ENCODE peak calls at places on chromosomes 7 and 10, in ten cellular contexts. One of them, this sample, is unnamed.

GRCh38 chr10:49220679-49221078 is 32.5 kb upstream of the TMEM273 start:
- DNase-seq in choroid plexus epithelial cell: no peak
- DNase-seq in cardiac fibroblast: no peak
- DNase-seq in GM12865: no peak
- DNase-seq in SJSA1: no peak
- DNase-seq in CD4-positive, alpha-beta memory T cell: no peak
- DNase-seq in NB4: no peak
- DNase-seq in mesendoderm: no peak
- DNase-seq in lung: no peak
- DNase-seq in right cardiac atrium: no peak
- DNase-seq in this sample: no peak

GRCh38 chr7:65251851-65252620 is 121.6 kb upstream of the ZNF92 start:
- DNase-seq in GM12865: peak
- DNase-seq in CD4-positive, alpha-beta memory T cell: peak
- DNase-seq in lung: peak
- DNase-seq in right cardiac atrium: peak
- DNase-seq in choroid plexus epithelial cell: peak
- DNase-seq in mesendoderm: peak
- DNase-seq in SJSA1: no peak
- DNase-seq in cardiac fibroblast: peak
- DNase-seq in NB4: peak
- DNase-seq in this sample: peak

GRCh38 chr10:58952747-58953466 is 223.5 kb upstream of the PHYHIPL start:
- DNase-seq in SJSA1: peak
- DNase-seq in NB4: peak
- DNase-seq in mesendoderm: peak
- DNase-seq in GM12865: peak
- DNase-seq in choroid plexus epithelial cell: peak
- DNase-seq in cardiac fibroblast: peak
- DNase-seq in right cardiac atrium: no peak
- DNase-seq in CD4-positive, alpha-beta memory T cell: no peak
- DNase-seq in lung: no peak
- DNase-seq in this sample: peak

GRCh38 chr7:95509199-95509598 is 23.5 kb downstream of the ASB4 start:
- DNase-seq in cardiac fibroblast: peak
- DNase-seq in SJSA1: no peak
- DNase-seq in right cardiac atrium: no peak
- DNase-seq in choroid plexus epithelial cell: peak
- DNase-seq in NB4: peak
- DNase-seq in GM12865: peak
- DNase-seq in mesendoderm: peak
- DNase-seq in CD4-positive, alpha-beta memory T cell: no peak
- DNase-seq in lung: no peak
- DNase-seq in this sample: peak

GRCh38 chr10:32379314-32379949 is 32.5 kb upstream of the EPC1 start:
- DNase-seq in NB4: peak
- DNase-seq in lung: no peak
- DNase-seq in cardiac fibroblast: peak
- DNase-seq in GM12865: peak
- DNase-seq in CD4-positive, alpha-beta memory T cell: peak
- DNase-seq in SJSA1: peak
- DNase-seq in choroid plexus epithelial cell: peak
- DNase-seq in right cardiac atrium: no peak
- DNase-seq in mesendoderm: peak
- DNase-seq in this sample: peak

GRCh38 chr10:125209591-125210373 is 49.4 kb upstream of the CTBP2 start:
- DNase-seq in right cardiac atrium: no peak
- DNase-seq in mesendoderm: no peak
- DNase-seq in lung: no peak
- DNase-seq in CD4-positive, alpha-beta memory T cell: no peak
- DNase-seq in cardiac fibroblast: peak
- DNase-seq in SJSA1: no peak
- DNase-seq in NB4: no peak
- DNase-seq in GM12865: no peak
- DNase-seq in choroid plexus epithelial cell: peak
- DNase-seq in this sample: peak

GRCh38 chr7:107196834-107197610 is 28.2 kb downstream of the HBP1 start:
- DNase-seq in cardiac fibroblast: no peak
- DNase-seq in GM12865: no peak
- DNase-seq in mesendoderm: no peak
- DNase-seq in choroid plexus epithelial cell: no peak
- DNase-seq in right cardiac atrium: no peak
- DNase-seq in CD4-positive, alpha-beta memory T cell: no peak
- DNase-seq in NB4: no peak
- DNase-seq in lung: peak
- DNase-seq in SJSA1: no peak
- DNase-seq in this sample: no peak

GRCh38 chr10:30591249-30591670 is 38.3 kb downstream of the LYZL2 start:
- DNase-seq in choroid plexus epithelial cell: peak
- DNase-seq in GM12865: peak
- DNase-seq in cardiac fibroblast: peak
- DNase-seq in NB4: peak
- DNase-seq in right cardiac atrium: no peak
- DNase-seq in CD4-positive, alpha-beta memory T cell: peak
- DNase-seq in mesendoderm: peak
- DNase-seq in SJSA1: peak
- DNase-seq in lung: no peak
- DNase-seq in this sample: peak

GRCh38 chr7:2520808-2521146 is 1.2 kb downstream of the LFNG start:
- DNase-seq in right cardiac atrium: no peak
- DNase-seq in mesendoderm: no peak
- DNase-seq in SJSA1: no peak
- DNase-seq in cardiac fibroblast: no peak
- DNase-seq in lung: no peak
- DNase-seq in NB4: peak
- DNase-seq in choroid plexus epithelial cell: no peak
- DNase-seq in GM12865: no peak
- DNase-seq in CD4-positive, alpha-beta memory T cell: no peak
- DNase-seq in this sample: no peak

GRCh38 chr7:2522780-2523433 is 3.3 kb downstream of the LFNG start:
- DNase-seq in CD4-positive, alpha-beta memory T cell: no peak
- DNase-seq in mesendoderm: peak
- DNase-seq in cardiac fibroblast: peak
- DNase-seq in right cardiac atrium: no peak
- DNase-seq in lung: no peak
- DNase-seq in SJSA1: no peak
- DNase-seq in GM12865: no peak
- DNase-seq in NB4: no peak
- DNase-seq in choroid plexus epithelial cell: peak
- DNase-seq in this sample: peak

GRCh38 chr7:2523461-2523905 is 3.9 kb downstream of the LFNG start:
- DNase-seq in right cardiac atrium: no peak
- DNase-seq in lung: no peak
- DNase-seq in SJSA1: no peak
- DNase-seq in cardiac fibroblast: no peak
- DNase-seq in GM12865: no peak
- DNase-seq in mesendoderm: peak
- DNase-seq in NB4: no peak
- DNase-seq in CD4-positive, alpha-beta memory T cell: no peak
- DNase-seq in choroid plexus epithelial cell: no peak
- DNase-seq in this sample: no peak

GRCh38 chr7:2521341-2521745 is 1.8 kb downstream of the LFNG start:
- DNase-seq in lung: no peak
- DNase-seq in cardiac fibroblast: no peak
- DNase-seq in choroid plexus epithelial cell: no peak
- DNase-seq in mesendoderm: no peak
- DNase-seq in SJSA1: no peak
- DNase-seq in NB4: no peak
- DNase-seq in GM12865: no peak
- DNase-seq in CD4-positive, alpha-beta memory T cell: no peak
- DNase-seq in right cardiac atrium: no peak
- DNase-seq in this sample: no peak

GRCh38 chr7:2521952-2522591 is 2.5 kb downstream of the LFNG start:
- DNase-seq in right cardiac atrium: peak
- DNase-seq in GM12865: peak
- DNase-seq in SJSA1: no peak
- DNase-seq in lung: peak
- DNase-seq in NB4: peak
- DNase-seq in cardiac fibroblast: no peak
- DNase-seq in CD4-positive, alpha-beta memory T cell: peak
- DNase-seq in choroid plexus epithelial cell: no peak
- DNase-seq in mesendoderm: no peak
- DNase-seq in this sample: no peak
- H3K4me3 ChIP-seq in right cardiac atrium: peak
- H3K4me3 ChIP-seq in GM12865: no peak
- H3K4me3 ChIP-seq in SJSA1: no peak
- H3K4me3 ChIP-seq in lung: no peak
- H3K4me3 ChIP-seq in NB4: peak
- H3K4me3 ChIP-seq in cardiac fibroblast: peak
- H3K4me3 ChIP-seq in CD4-positive, alpha-beta memory T cell: peak
- H3K4me3 ChIP-seq in choroid plexus epithelial cell: no peak
- H3K4me3 ChIP-seq in mesendoderm: no peak
- H3K4me3 ChIP-seq in this sample: no peak

GRCh38 chr10:99981581-99982199 is 28.1 kb downstream of the DNMBP start:
- DNase-seq in GM12865: no peak
- DNase-seq in SJSA1: no peak
- DNase-seq in CD4-positive, alpha-beta memory T cell: no peak
- DNase-seq in mesendoderm: no peak
- DNase-seq in right cardiac atrium: no peak
- DNase-seq in cardiac fibroblast: no peak
- DNase-seq in choroid plexus epithelial cell: no peak
- DNase-seq in NB4: no peak
- DNase-seq in lung: no peak
- DNase-seq in this sample: no peak
- H3K4me3 ChIP-seq in GM12865: no peak
- H3K4me3 ChIP-seq in SJSA1: no peak
- H3K4me3 ChIP-seq in CD4-positive, alpha-beta memory T cell: no peak
- H3K4me3 ChIP-seq in mesendoderm: no peak
- H3K4me3 ChIP-seq in right cardiac atrium: no peak
- H3K4me3 ChIP-seq in cardiac fibroblast: no peak
- H3K4me3 ChIP-seq in choroid plexus epithelial cell: no peak
- H3K4me3 ChIP-seq in NB4: no peak
- H3K4me3 ChIP-seq in lung: no peak
- H3K4me3 ChIP-seq in this sample: no peak

DNA sequence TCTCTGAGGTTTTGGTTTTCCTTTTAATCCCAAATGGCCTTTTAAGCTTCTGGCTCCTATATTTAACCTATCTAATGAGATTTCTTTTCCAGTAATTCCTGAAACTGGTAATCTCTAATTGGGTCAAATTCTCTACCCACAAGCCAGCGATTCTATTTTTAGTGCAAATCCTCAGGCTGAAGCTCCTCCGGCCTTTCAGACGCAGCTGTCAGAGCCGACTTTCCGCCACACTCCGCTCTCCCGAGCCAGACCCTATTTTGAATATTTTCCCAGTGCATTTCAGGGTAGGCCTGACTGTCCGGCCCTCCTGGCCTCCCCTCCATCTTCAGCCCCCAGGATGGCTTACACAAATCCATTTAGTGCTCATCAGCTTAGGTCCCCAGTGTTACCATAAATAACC is 9.7 kb upstream of the ADCY1 start:
- DNase-seq in CD4-positive, alpha-beta memory T cell: no peak
- DNase-seq in SJSA1: no peak
- DNase-seq in cardiac fibroblast: no peak
- DNase-seq in choroid plexus epithelial cell: no peak
- DNase-seq in mesendoderm: no peak
- DNase-seq in right cardiac atrium: peak
- DNase-seq in lung: no peak
- DNase-seq in GM12865: no peak
- DNase-seq in NB4: no peak
- DNase-seq in this sample: no peak
- H3K4me3 ChIP-seq in CD4-positive, alpha-beta memory T cell: no peak
- H3K4me3 ChIP-seq in SJSA1: no peak
- H3K4me3 ChIP-seq in cardiac fibroblast: no peak
- H3K4me3 ChIP-seq in choroid plexus epithelial cell: no peak
- H3K4me3 ChIP-seq in mesendoderm: no peak
- H3K4me3 ChIP-seq in right cardiac atrium: peak
- H3K4me3 ChIP-seq in lung: no peak
- H3K4me3 ChIP-seq in GM12865: no peak
- H3K4me3 ChIP-seq in NB4: no peak
- H3K4me3 ChIP-seq in this sample: no peak

GRCh38 chr10:97580421-97581367 is 3.5 kb upstream of the HOGA1 start:
- DNase-seq in mesendoderm: no peak
- DNase-seq in cardiac fibroblast: no peak
- DNase-seq in CD4-positive, alpha-beta memory T cell: no peak
- DNase-seq in right cardiac atrium: no peak
- DNase-seq in GM12865: no peak
- DNase-seq in SJSA1: no peak
- DNase-seq in choroid plexus epithelial cell: no peak
- DNase-seq in NB4: no peak
- DNase-seq in lung: no peak
- DNase-seq in this sample: no peak

GRCh38 chr10:97574374-97575100 is 2.0 kb downstream of the ANKRD2 start:
- DNase-seq in CD4-positive, alpha-beta memory T cell: no peak
- DNase-seq in SJSA1: peak
- DNase-seq in cardiac fibroblast: peak
- DNase-seq in NB4: peak
- DNase-seq in GM12865: no peak
- DNase-seq in choroid plexus epithelial cell: peak
- DNase-seq in lung: peak
- DNase-seq in mesendoderm: peak
- DNase-seq in right cardiac atrium: peak
- DNase-seq in this sample: peak

GRCh38 chr10:97575101-97575668 is 2.6 kb downstream of the ANKRD2 start:
- DNase-seq in GM12865: no peak
- DNase-seq in mesendoderm: peak
- DNase-seq in SJSA1: no peak
- DNase-seq in choroid plexus epithelial cell: no peak
- DNase-seq in NB4: no peak
- DNase-seq in lung: no peak
- DNase-seq in CD4-positive, alpha-beta memory T cell: no peak
- DNase-seq in cardiac fibroblast: no peak
- DNase-seq in right cardiac atrium: peak
- DNase-seq in this sample: peak

GRCh38 chr10:97577701-97578100 is 5.1 kb downstream of the ANKRD2 start:
- DNase-seq in SJSA1: no peak
- DNase-seq in NB4: no peak
- DNase-seq in choroid plexus epithelial cell: no peak
- DNase-seq in cardiac fibroblast: no peak
- DNase-seq in lung: no peak
- DNase-seq in mesendoderm: no peak
- DNase-seq in CD4-positive, alpha-beta memory T cell: no peak
- DNase-seq in GM12865: no peak
- DNase-seq in right cardiac atrium: peak
- DNase-seq in this sample: no peak

GRCh38 chr10:97578171-97578844 is 5.7 kb downstream of the ANKRD2 start:
- DNase-seq in right cardiac atrium: peak
- DNase-seq in cardiac fibroblast: no peak
- DNase-seq in CD4-positive, alpha-beta memory T cell: no peak
- DNase-seq in mesendoderm: no peak
- DNase-seq in lung: no peak
- DNase-seq in GM12865: no peak
- DNase-seq in SJSA1: no peak
- DNase-seq in choroid plexus epithelial cell: no peak
- DNase-seq in NB4: no peak
- DNase-seq in this sample: no peak
- H3K4me3 ChIP-seq in right cardiac atrium: no peak
- H3K4me3 ChIP-seq in cardiac fibroblast: peak
- H3K4me3 ChIP-seq in CD4-positive, alpha-beta memory T cell: no peak
- H3K4me3 ChIP-seq in mesendoderm: no peak
- H3K4me3 ChIP-seq in lung: no peak
- H3K4me3 ChIP-seq in GM12865: no peak
- H3K4me3 ChIP-seq in SJSA1: no peak
- H3K4me3 ChIP-seq in choroid plexus epithelial cell: peak
- H3K4me3 ChIP-seq in NB4: no peak
- H3K4me3 ChIP-seq in this sample: peak